ENCODE peak calls at places on chromosomes 4 and X, in five cellular contexts. T, J, R, L and V are unnamed samples.
A peak's percentile ranks its signal among the peaks of the same experiment; 100 is the strongest.

GRCh38 chr4:85734446-85734845 is 259.5 kb downstream of the ARHGAP24 start:
- DNase-seq in R (no peak), J (no peak), T (no peak), L (no peak), V (no peak)

GRCh38 chr4:16530688-16531635 is 304.7 kb upstream of the TAPT1 start:
- DNase-seq in R (no peak), T (no peak), J (no peak), L (no peak), V (no peak)

GRCh38 chrX:150365953-150366911 is 3.1 kb downstream of the MAMLD1 start:
- DNase-seq in L (no peak), T (no peak), R (peak; percentile 78), J (peak; percentile 70), V (peak; percentile 47)

GRCh38 chr4:141768954-141769353 is 132.6 kb downstream of the IL15 start:
- DNase-seq in T (no peak), J (no peak), L (no peak), R (no peak), V (no peak)

GRCh38 chrX:129650183-129650689 is 4.5 kb downstream of the APLN start:
- DNase-seq in T (no peak), R (no peak), L (no peak), J (no peak), V (no peak)

GRCh38 chr4:41865306-41865980 is 69.8 kb upstream of the TMEM33 start:
- DNase-seq in J (no peak), R (no peak), L (no peak), T (no peak), V (no peak)

GRCh38 chr4:25178838-25179261 is 18.6 kb upstream of the SEPSECS start:
- DNase-seq in T (no peak), R (no peak), L (no peak), J (no peak), V (no peak)

GRCh38 chrX:13414006-13414647 is 94.3 kb upstream of the ATXN3L start:
- DNase-seq in T (no peak), J (no peak), R (no peak), L (no peak), V (no peak)

GRCh38 chr4:172809319-172809718 is 359.3 kb upstream of the GALNT7 start:
- DNase-seq in T (no peak), R (no peak), J (no peak), L (no peak), V (no peak)

GRCh38 chr4:94641702-94642560 is 115.8 kb upstream of the BMPR1B start:
- DNase-seq in R (no peak), T (no peak), J (no peak), L (no peak), V (no peak)

GRCh38 chrX:122943918-122944317 is 240.2 kb upstream of the GRIA3 start:
- DNase-seq in L (no peak), R (no peak), J (no peak), T (no peak), V (no peak)

GRCh38 chr4:38365261-38365660 is 298.7 kb upstream of the KLF3 start:
- DNase-seq in J (no peak), L (no peak), T (no peak), R (no peak), V (no peak)

GRCh38 chrX:11787564-11787963 is 29.5 kb downstream of the MSL3 start:
- DNase-seq in J (peak; percentile 83), T (peak; percentile 64), L (peak; percentile 77), R (peak; percentile 80), V (peak; percentile 37)

GRCh38 chrX:38881066-38881465 is 79.8 kb downstream of the MID1IP1 start:
- DNase-seq in J (no peak), R (no peak), L (no peak), T (no peak), V (no peak)

GRCh38 chr4:172287112-172287511 is 473.9 kb downstream of the GALNTL6 start:
- DNase-seq in R (no peak), T (no peak), J (no peak), L (no peak), V (no peak)

GRCh38 chr4:145154573-145154972 is 25.8 kb downstream of the OTUD4 start:
- DNase-seq in L (no peak), J (no peak), T (no peak), R (no peak), V (no peak)

GRCh38 chr4:125313497-125313896 is 1.3 kb upstream of the FAT4 start:
- DNase-seq in J (no peak), R (peak; percentile 65), L (no peak), T (peak; percentile 59), V (peak; percentile 22)

GRCh38 chrX:41276661-41277506 is 57.1 kb upstream of the DDX3X start:
- DNase-seq in J (no peak), R (no peak), T (no peak), L (no peak), V (no peak)

GRCh38 chr4:74624351-74625151 is 169.8 kb downstream of the BTC start:
- DNase-seq in R (no peak), L (no peak), J (no peak), T (no peak), V (no peak)

GRCh38 chr4:186685744-186686143 is 37.9 kb downstream of the FAT1 start:
- DNase-seq in J (no peak), R (no peak), T (no peak), L (no peak), V (no peak)

GRCh38 chrX:16368696-16369095 is 201.4 kb downstream of the MAGEB17 start:
- DNase-seq in L (no peak), J (no peak), T (no peak), R (no peak), V (no peak)

GRCh38 chr4:113355550-113356371 is 306.3 kb downstream of the ANK2 start:
- DNase-seq in L (no peak), J (peak; percentile 67), R (no peak), T (no peak), V (peak; percentile 21)

GRCh38 chr4:137274404-137274803 is 257.9 kb downstream of the PCDH18 start:
- DNase-seq in J (no peak), L (no peak), R (no peak), T (no peak), V (no peak)

GRCh38 chrX:148223361-148223760 is 242.2 kb downstream of the FMR1NB start:
- DNase-seq in J (no peak), L (no peak), R (no peak), T (no peak), V (no peak)

GRCh38 chrX:101407748-101408529 is at the start of the genes GLA and HNRNPH2:
- DNase-seq in T (peak; percentile 86), J (peak; percentile 93), R (peak; percentile 96), L (peak; percentile 95), V (peak; percentile 94)

GRCh38 chr4:54658321-54659093 is 750 bp downstream of the KIT start:
- DNase-seq in R (no peak), J (peak; percentile 81), T (peak; percentile 78), L (peak; percentile 83), V (peak; percentile 41)

GRCh38 chrX:123731987-123732678 is 719 bp downstream of the THOC2 start:
- DNase-seq in R (no peak), T (peak; percentile 44), L (no peak), J (peak; percentile 82), V (no peak)

GRCh38 chr4:16248605-16249004 is 22.3 kb upstream of the TAPT1 start:
- DNase-seq in R (no peak), J (no peak), L (no peak), T (no peak), V (no peak)

GRCh38 chr4:47577779-47578553 is 92.9 kb downstream of the ATP10D start:
- DNase-seq in J (no peak), R (peak; percentile 73), L (no peak), T (no peak), V (no peak)

GRCh38 chr4:101019941-101020401 is 327.4 kb downstream of the PPP3CA start:
- DNase-seq in L (no peak), T (no peak), J (no peak), R (no peak), V (no peak)

GRCh38 chr4:45732161-45732560 is 391.7 kb downstream of the GABRG1 start:
- DNase-seq in R (no peak), J (no peak), T (no peak), L (no peak), V (no peak)
- TF ChIP-seq POLR2AphosphoS5 in R (no peak), J (no peak), T (no peak), L (no peak), V (no peak)

DNA sequence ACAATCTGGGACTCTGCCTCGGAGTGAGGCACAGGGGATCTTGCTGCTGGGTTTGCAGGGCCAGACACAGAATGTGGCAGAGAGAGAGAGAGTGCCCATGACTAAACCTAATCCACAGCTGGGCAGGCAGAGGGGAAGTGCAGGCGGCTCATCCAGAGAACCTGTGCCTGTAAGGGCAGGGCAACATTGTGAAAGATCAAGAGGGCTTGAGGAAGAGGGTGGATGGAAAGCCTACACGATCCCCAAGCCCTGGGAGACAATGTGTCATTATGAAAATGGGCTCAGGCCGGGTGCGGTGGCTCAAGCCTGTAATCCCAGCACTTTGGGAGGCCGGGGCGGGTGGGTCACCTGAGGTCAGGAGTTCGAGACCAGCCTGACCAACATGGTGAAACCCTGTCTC is 40.6 kb upstream of the TENM3 start:
- DNase-seq in R (no peak), J (no peak), T (no peak), L (no peak), V (no peak)
- TF ChIP-seq POLR2AphosphoS5 in R (no peak), J (no peak), T (no peak), L (no peak), V (no peak)

GRCh38 chrX:74138943-74139342 is 165.0 kb upstream of the ZCCHC13 start:
- DNase-seq in L (no peak), T (no peak), J (no peak), R (no peak), V (no peak)
- TF ChIP-seq POLR2AphosphoS5 in L (no peak), T (no peak), J (no peak), R (no peak), V (no peak)

GRCh38 chrX:23907496-23908218 is at the start of the genes APOO and CXorf58:
- DNase-seq in T (peak; percentile 88), L (peak; percentile 91), J (peak; percentile 98), R (peak; percentile 95), V (peak; percentile 98)
- TF ChIP-seq POLR2AphosphoS5 in T (peak; percentile 13), L (no peak), J (peak; percentile 65), R (peak; percentile 32), V (no peak)

DNA sequence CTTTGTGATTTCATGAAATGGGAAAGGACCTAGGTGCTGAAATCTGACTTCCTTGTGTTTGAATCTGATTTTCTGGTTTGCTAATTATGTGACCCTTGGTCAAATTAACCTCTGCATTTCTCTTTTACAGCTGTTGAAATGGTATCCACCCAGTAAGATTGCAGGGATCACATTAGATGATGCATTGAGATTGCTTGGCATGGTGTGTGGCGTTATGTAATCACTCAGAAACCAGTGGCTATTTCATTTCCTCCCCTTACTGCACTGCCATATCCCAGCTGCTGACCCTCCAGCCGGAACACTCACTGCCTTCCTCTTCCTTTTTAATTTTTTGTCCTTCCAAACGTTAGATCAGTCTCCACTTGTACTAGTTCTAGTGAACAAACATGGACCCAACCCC is 79.0 kb downstream of the KLHL8 start:
- DNase-seq in J (no peak), R (no peak), T (no peak), L (no peak), V (no peak)
- TF ChIP-seq POLR2AphosphoS5 in J (no peak), R (no peak), T (no peak), L (no peak), V (no peak)

DNA sequence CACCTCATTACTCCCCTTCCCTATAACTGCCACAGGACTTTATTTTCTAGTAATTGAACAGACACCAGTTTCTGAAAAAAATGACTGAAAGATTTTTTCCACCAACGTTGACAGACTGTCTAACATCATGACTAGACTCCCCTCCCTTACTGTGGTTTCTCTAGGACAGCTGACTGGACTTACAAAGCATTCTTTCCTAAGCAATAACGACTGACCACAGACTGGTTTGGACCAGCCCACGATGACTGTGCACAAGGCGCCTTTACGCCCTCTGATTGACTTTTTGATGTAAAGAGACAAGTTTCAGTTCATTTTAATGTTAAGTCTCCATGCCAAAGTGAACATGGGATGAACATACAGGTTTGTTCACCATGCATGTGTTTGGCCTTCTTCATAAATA is 50.4 kb upstream of the UGT2B4 start:
- DNase-seq in J (no peak), L (no peak), T (no peak), R (no peak), V (no peak)
- TF ChIP-seq POLR2AphosphoS5 in J (no peak), L (no peak), T (no peak), R (no peak), V (no peak)